ENCODE peak calls at places on chromosomes 4 and X, in eight cellular contexts. S, F, L, X, J, E, Q and V are unnamed samples.

GRCh38 chr4:15361529-15361928 is 66.3 kb upstream of the C1QTNF7 start:
- DNase-seq in E (no peak), L (no peak), S (no peak), F (no peak), J (no peak), X (no peak), Q (no peak), V (no peak)

GRCh38 chr4:6027392-6027791 is 9.2 kb upstream of the C4orf50 start:
- DNase-seq in F (no peak), J (peak; percentile 12), X (no peak), L (no peak), E (no peak), Q (no peak), S (no peak), V (no peak)

GRCh38 chr4:8550691-8551090 is 29.5 kb upstream of the GPR78 start:
- DNase-seq in F (no peak), J (no peak), E (no peak), Q (no peak), S (no peak), X (no peak), L (no peak), V (no peak)

GRCh38 chrX:55488559-55489314 is 911 bp downstream of the USP51 start:
- DNase-seq in S (peak; percentile 71), L (peak; percentile 59), Q (peak; percentile 60), F (no peak), X (peak; percentile 35), E (peak; percentile 70), J (no peak), V (no peak)

GRCh38 chr4:146520894-146521542 is 722 bp downstream of the SLC10A7 start:
- DNase-seq in E (peak; percentile 8), J (peak; percentile 68), Q (peak; percentile 75), L (peak; percentile 63), X (no peak), S (peak; percentile 69), F (peak; percentile 32), V (no peak)

GRCh38 chr4:165982934-165983333 is 109.9 kb downstream of the TLL1 start:
- DNase-seq in Q (no peak), L (no peak), S (no peak), J (no peak), X (no peak), F (no peak), E (no peak), V (no peak)

GRCh38 chr4:39470402-39470801 is 11.5 kb downstream of the LIAS start:
- DNase-seq in Q (no peak), S (no peak), E (no peak), J (no peak), F (no peak), X (no peak), L (no peak), V (no peak)

GRCh38 chr4:30632751-30633150 is 87.4 kb upstream of the PCDH7 start:
- DNase-seq in J (no peak), Q (no peak), F (no peak), E (no peak), X (no peak), L (no peak), S (no peak), V (no peak)

GRCh38 chrX:118345045-118345400 is 883 bp upstream of the WDR44 start:
- DNase-seq in J (no peak), Q (peak; percentile 41), X (no peak), E (no peak), F (no peak), S (no peak), L (no peak), V (no peak)

GRCh38 chrX:46635186-46635585 is 61.6 kb downstream of the CHST7 start:
- DNase-seq in S (no peak), F (no peak), E (no peak), Q (no peak), L (no peak), X (no peak), J (no peak), V (no peak)

GRCh38 chr4:107838763-107839162 is 14.0 kb downstream of the SGMS2 start:
- DNase-seq in S (no peak), L (peak; percentile 74), Q (no peak), J (peak; percentile 56), E (no peak), X (no peak), F (no peak), V (no peak)

GRCh38 chr4:111854494-111855087 is 290.7 kb upstream of the FAM241A start:
- DNase-seq in F (peak; percentile 26), E (no peak), Q (peak; percentile 37), J (peak; percentile 16), S (peak; percentile 49), L (peak; percentile 63), X (peak; percentile 46), V (no peak)
- TF ChIP-seq CTCF in F (peak; percentile 69), E (peak; percentile 56), Q (peak; percentile 53), J (peak; percentile 68), S (peak; percentile 77), L (peak; percentile 70), X (peak; percentile 86), V (no peak)

DNA sequence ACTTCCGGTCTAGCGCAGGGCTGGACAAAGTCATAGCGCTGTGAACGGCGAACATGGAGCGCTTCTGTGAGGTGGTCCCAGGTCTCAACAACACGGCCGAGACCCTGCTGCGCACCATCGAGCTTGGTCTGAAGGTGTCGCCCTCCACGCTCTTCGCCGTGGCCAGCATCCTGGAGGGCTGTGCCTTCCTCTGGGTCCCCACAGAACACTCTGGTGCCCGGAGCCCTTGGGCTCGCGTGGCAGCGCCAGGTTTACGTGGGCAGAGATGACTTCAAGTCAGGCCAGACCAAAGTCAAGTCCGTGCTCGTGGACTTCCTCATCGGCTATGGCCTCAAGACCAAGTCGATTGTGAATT is 128.6 kb downstream of the ANAPC4 start:
- DNase-seq in L (no peak), J (no peak), X (no peak), F (no peak), S (no peak), Q (no peak), E (no peak), V (no peak)
- TF ChIP-seq CTCF in L (no peak), J (no peak), X (no peak), F (no peak), S (no peak), Q (no peak), E (no peak), V (no peak)

DNA sequence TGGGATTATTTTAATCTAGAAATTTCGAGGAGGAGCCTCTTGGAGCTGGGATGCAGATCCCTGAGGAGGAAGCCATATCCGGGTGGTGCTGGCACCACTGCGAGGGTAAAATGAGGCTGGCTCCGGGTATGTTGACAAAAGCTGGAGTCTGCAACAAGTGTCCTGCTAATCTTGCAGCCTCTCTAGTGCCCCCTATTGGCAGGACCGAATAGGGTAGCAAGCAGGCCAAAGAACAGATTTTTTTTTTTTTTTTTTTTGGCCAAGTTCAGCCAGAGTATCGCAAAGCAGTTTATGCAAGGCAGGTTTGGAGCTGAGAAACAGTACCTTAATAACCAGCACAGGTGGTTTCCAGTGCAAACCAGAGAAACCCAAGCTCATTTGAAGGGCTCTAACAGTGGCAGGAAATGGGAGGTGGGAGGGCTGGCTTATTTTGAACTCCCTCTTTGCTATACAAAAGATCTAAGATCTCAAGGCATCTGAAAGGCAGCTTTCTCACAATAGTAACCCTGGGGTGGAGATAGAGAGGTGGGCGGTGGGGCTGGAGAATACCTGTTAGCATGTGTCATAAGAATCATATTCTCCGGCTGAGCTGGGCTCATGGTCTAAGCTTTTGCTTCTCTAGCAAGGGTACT is 38.2 kb upstream of the OCIAD2 start:
- DNase-seq in F (no peak), J (peak; percentile 61), L (no peak), E (no peak), S (no peak), Q (peak; percentile 55), X (peak; percentile 12), V (no peak)
- TF ChIP-seq CTCF in F (peak; percentile 23), J (peak; percentile 83), L (peak; percentile 47), E (peak; percentile 32), S (peak; percentile 15), Q (peak; percentile 51), X (peak; percentile 75), V (no peak)

GRCh38 chr4:153729901-153730300 is 29.9 kb downstream of the RNF175 start:
- DNase-seq in J (no peak), S (no peak), E (no peak), L (no peak), Q (peak; percentile 9), F (no peak), X (no peak), V (no peak)
- TF ChIP-seq CTCF in J (no peak), S (no peak), E (no peak), L (no peak), Q (no peak), F (no peak), X (no peak), V (no peak)